ENCODE peak calls at places on chromosomes 3 and 15, in eight cellular contexts. Y is T-cell; W is T-helper 1 cell; O is COR-L47; U is activated naive CD8-positive, alpha-beta T cell treated with anti-CD3 and anti-CD28 coated beads, Interleukin-2, amount 50 U/mL, for 24 hours; M is left kidney; Z is nephron progenitor cell; T is pancreas. C is an unnamed sample.

GRCh38 chr3:124119056-124119721 is 127.3 kb upstream of the ROPN1 start:
- DNase-seq in U (no peak), Z (no peak), M (peak; percentile 43), W (no peak), Y (no peak), O (no peak), T (no peak), C (no peak)

GRCh38 chr3:87200059-87200458 is 27.1 kb upstream of the CHMP2B start:
- DNase-seq in T (no peak), O (no peak), Y (no peak), Z (no peak), M (no peak), W (no peak), U (no peak), C (no peak)

GRCh38 chr3:134282659-134283047 is 32.0 kb upstream of the RYK start:
- DNase-seq in O (no peak), Z (no peak), T (no peak), U (no peak), W (no peak), Y (no peak), M (no peak), C (no peak)

GRCh38 chr3:160564949-160565441 is 376 bp downstream of the KPNA4 start:
- DNase-seq in W (no peak), Y (peak; percentile 47), O (peak; percentile 58), Z (peak; percentile 68), U (no peak), M (peak; percentile 87), T (peak; percentile 86), C (peak; percentile 69)

GRCh38 chr15:57507111-57507510 is 84.6 kb upstream of the MYZAP start:
- DNase-seq in W (no peak), Y (no peak), U (no peak), M (no peak), O (no peak), T (no peak), Z (no peak), C (no peak)

GRCh38 chr3:4957978-4958377 is 21.3 kb upstream of the BHLHE40 start:
- DNase-seq in O (no peak), Z (no peak), W (no peak), U (no peak), T (no peak), Y (no peak), M (no peak), C (no peak)

GRCh38 chr3:114112696-114113095 is 56.2 kb downstream of the QTRT2 start:
- DNase-seq in M (no peak), O (no peak), T (no peak), U (no peak), Y (no peak), Z (no peak), W (no peak), C (no peak)

GRCh38 chr15:70795311-70795665 is 31.9 kb upstream of the UACA start:
- DNase-seq in U (no peak), T (no peak), Z (no peak), O (no peak), W (no peak), Y (no peak), M (no peak), C (no peak)

GRCh38 chr15:74531144-74531811 is 9.7 kb upstream of the ARID3B start:
- DNase-seq in Y (no peak), O (no peak), U (no peak), Z (no peak), M (peak; percentile 54), W (no peak), T (no peak), C (no peak)

GRCh38 chr3:134060561-134061385 is 31.0 kb upstream of the SLCO2A1 start:
- DNase-seq in W (no peak), Z (no peak), Y (no peak), M (peak; percentile 33), T (no peak), U (no peak), O (no peak), C (no peak)

GRCh38 chr3:156285626-156286025 is 165.2 kb downstream of the KCNAB1 start:
- DNase-seq in O (no peak), T (no peak), W (no peak), Z (no peak), M (no peak), U (no peak), Y (no peak), C (no peak)

GRCh38 chr15:26841941-26842340 is 24.9 kb upstream of the GABRA5 start:
- DNase-seq in T (no peak), M (no peak), W (no peak), Y (no peak), Z (no peak), O (no peak), U (no peak), C (no peak)